ENCODE peak calls at places on chromosome 12, in six cellular contexts. E, L, W, T, S and Z are unnamed samples.
A peak's percentile ranks its signal among the peaks of the same experiment; 100 is the strongest.

GRCh38 chr12:12784911-12785814 is at the start of gene APOLD1:
- DNase-seq in E (peak; percentile 33), L (no peak), W (no peak), T (no peak), S (no peak), Z (no peak)

GRCh38 chr12:128609861-128610260 is 213.9 kb downstream of the SLC15A4 start:
- DNase-seq in E (no peak), L (no peak), W (no peak), T (no peak), S (peak; percentile 50), Z (no peak)

GRCh38 chr12:53059434-53060063 is 9.7 kb downstream of the TNS2 start:
- DNase-seq in E (no peak), L (no peak), W (no peak), T (peak; percentile 21), S (no peak), Z (no peak)

GRCh38 chr12:89618113-89618862 is 90.3 kb downstream of the ATP2B1 start:
- DNase-seq in E (no peak), L (no peak), W (no peak), T (no peak), S (no peak), Z (no peak)

GRCh38 chr12:124693356-124693755 is 125.9 kb upstream of the NCOR2 start:
- DNase-seq in E (no peak), L (no peak), W (no peak), T (no peak), S (no peak), Z (no peak)

GRCh38 chr12:48001426-48002178 is 2.7 kb downstream of the COL2A1 start:
- DNase-seq in E (no peak), L (peak; percentile 69), W (no peak), T (peak; percentile 55), S (peak; percentile 83), Z (no peak)

GRCh38 chr12:28388879-28389278 is 198.6 kb downstream of the CCDC91 start:
- DNase-seq in E (no peak), L (no peak), W (no peak), T (no peak), S (no peak), Z (no peak)

GRCh38 chr12:3606101-3606500 is 115.1 kb downstream of the PRMT8 start:
- DNase-seq in E (no peak), L (no peak), W (no peak), T (no peak), S (no peak), Z (no peak)

GRCh38 chr12:76032043-76032981 is 736 bp upstream of the PHLDA1 start:
- DNase-seq in E (peak; percentile 44), L (no peak), W (no peak), T (no peak), S (peak; percentile 45), Z (no peak)

DNA sequence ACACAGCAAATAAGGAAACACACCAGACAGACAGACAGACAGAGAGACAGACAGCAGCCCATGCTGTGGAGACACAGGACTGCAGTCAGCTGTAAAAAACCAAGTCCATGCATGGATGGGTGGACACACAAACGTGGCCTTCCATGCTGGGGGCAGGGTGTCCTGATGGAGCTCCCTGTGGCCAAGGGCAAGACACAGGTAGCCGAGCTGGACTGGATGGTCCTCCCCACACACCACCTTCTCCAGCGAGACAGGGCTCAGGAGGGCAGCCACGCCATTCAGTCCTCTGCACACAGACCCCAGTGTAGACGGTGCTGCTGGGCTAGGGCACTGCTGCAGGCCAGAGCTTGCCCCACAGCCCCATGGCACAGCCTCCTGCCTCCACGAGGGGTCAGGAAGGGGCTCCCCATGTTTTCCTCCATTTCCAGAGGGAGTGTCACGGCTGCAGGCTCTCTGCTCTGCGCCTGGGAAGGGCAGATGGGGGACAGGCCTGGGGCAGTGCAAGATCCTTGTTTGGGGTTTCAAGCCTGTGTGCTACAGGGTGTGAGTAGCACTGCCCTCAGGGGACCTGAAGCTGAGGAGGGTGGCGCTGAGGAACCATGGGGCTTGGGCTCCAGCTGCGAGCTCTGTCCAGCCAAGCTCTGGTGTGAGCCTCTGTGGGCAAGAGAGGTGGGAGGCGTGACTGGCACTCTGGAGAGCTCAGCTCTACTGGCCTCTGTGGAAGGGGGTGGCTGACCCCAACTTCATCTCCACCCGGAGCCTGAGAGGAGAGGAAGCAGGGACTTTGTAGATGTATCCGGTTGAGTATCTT is 67.9 kb downstream of the GALNT9 start:
- DNase-seq in E (no peak), L (no peak), W (no peak), T (no peak), S (no peak), Z (no peak)
- H3K27me3 ChIP-seq in E (no peaks in the 10 kb centered on the region), L (no peaks in the 10 kb centered on the region), W (no peaks in the 10 kb centered on the region), T (peaks cover 49% of the 10 kb centered on the region), S (no peaks in the 10 kb centered on the region), Z (no peaks in the 10 kb centered on the region)

GRCh38 chr12:132363661-132364347 is 34.4 kb upstream of the GALNT9 start:
- DNase-seq in E (no peak), L (no peak), W (no peak), T (no peak), S (no peak), Z (no peak)
- H3K9me3 ChIP-seq in E (no peaks in the 10 kb centered on the region), L (peaks cover 19% of the 10 kb centered on the region), W (no peaks in the 10 kb centered on the region), T (no peaks in the 10 kb centered on the region), S (no peaks in the 10 kb centered on the region), Z (no peaks in the 10 kb centered on the region)

DNA sequence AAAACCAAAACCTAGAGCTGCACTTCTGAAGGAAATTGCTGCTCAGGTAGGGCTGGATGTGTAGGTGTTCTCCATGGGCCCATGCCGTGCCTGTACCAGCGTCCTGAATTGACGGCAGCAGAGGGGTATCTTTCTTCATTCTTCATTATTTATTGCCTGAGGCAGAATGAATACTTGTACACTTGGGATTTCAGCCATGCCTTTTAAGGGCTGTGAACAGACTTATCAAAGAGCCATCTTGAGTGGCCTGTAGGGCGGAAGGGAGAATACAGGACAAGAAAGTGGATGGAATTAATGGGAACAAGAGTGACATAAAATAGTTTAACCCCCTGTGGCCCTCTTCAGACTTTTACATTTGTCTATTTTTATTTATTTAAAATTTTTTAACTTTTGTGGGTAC is 61.4 kb downstream of the RASSF3 start:
- DNase-seq in E (no peak), L (no peak), W (no peak), T (no peak), S (no peak), Z (no peak)
- H3K4me3 ChIP-seq in E (no peak overlapping the region), L (no peak overlapping the region), W (peak overlapping the region; percentile 26), T (no peak overlapping the region), S (no peak overlapping the region), Z (no peak overlapping the region)

GRCh38 chr12:119594399-119594730 is 791 bp downstream of the TMEM233 start:
- DNase-seq in E (no peak), L (no peak), W (no peak), T (peak; percentile 28), S (peak; percentile 3), Z (no peak)
- H3K27me3 ChIP-seq in E (no peaks in the 10 kb centered on the region), L (peaks cover 30% of the 10 kb centered on the region), W (no peaks in the 10 kb centered on the region), T (no peaks in the 10 kb centered on the region), S (peaks cover 94% of the 10 kb centered on the region), Z (peaks cover 6% of the 10 kb centered on the region)

GRCh38 chr12:34107781-34108404 is 85.6 kb downstream of the ALG10 start:
- DNase-seq in E (no peak), L (no peak), W (no peak), T (no peak), S (no peak), Z (no peak)
- H3K9me3 ChIP-seq in E (no peaks in the 10 kb centered on the region), L (peaks cover 47% of the 10 kb centered on the region), W (no peaks in the 10 kb centered on the region), T (no peaks in the 10 kb centered on the region), S (no peaks in the 10 kb centered on the region), Z (no peaks in the 10 kb centered on the region)

GRCh38 chr12:55933799-55934174 is 2.8 kb downstream of the DGKA start:
- DNase-seq in E (no peak), L (no peak), W (no peak), T (no peak), S (no peak), Z (no peak)
- H3K4me3 ChIP-seq in E (no peak overlapping the region), L (no peak overlapping the region), W (no peak overlapping the region), T (no peak overlapping the region), S (no peak overlapping the region), Z (peak overlapping the region; percentile 81)

DNA sequence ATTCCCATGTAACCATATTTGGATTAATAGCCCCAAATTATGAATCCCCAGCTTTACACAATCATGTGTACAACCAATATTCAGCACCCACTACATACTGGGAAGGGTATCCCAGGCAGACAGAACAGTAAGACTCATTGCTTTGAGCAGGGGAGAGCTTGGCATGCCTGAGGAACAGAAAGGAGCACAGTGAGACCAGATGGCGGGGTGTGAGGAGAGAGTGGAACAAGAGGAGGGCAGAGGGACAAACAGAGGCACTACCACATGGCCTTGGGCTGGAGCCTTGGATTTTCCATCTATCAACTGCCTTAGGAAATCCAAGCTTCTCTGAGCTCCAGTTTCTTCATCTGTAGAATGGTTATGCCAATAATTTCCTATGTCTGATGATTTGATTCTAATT is 3.8 kb downstream of the DGKA start:
- DNase-seq in E (no peak), L (no peak), W (no peak), T (no peak), S (no peak), Z (no peak)
- H3K27me3 ChIP-seq in E (no peaks in the 10 kb centered on the region), L (no peaks in the 10 kb centered on the region), W (no peaks in the 10 kb centered on the region), T (peaks cover 21% of the 10 kb centered on the region), S (peaks cover 27% of the 10 kb centered on the region), Z (no peaks in the 10 kb centered on the region)

GRCh38 chr12:133120385-133121191 is 9.5 kb downstream of the ZNF891 start:
- DNase-seq in E (no peak), L (no peak), W (no peak), T (no peak), S (no peak), Z (no peak)
- H3K9me3 ChIP-seq in E (peaks cover 41% of the 10 kb centered on the region), L (peaks cover 19% of the 10 kb centered on the region), W (peaks cover 98% of the 10 kb centered on the region), T (peaks cover 98% of the 10 kb centered on the region), S (peaks cover 21% of the 10 kb centered on the region), Z (peaks cover 100% of the 10 kb centered on the region)

GRCh38 chr12:98743362-98743953 is 98.4 kb downstream of the APAF1 start:
- DNase-seq in E (no peak), L (no peak), W (no peak), T (no peak), S (peak; percentile 48), Z (no peak)

GRCh38 chr12:98741615-98742265 is 96.7 kb downstream of the APAF1 start:
- DNase-seq in E (no peak), L (no peak), W (no peak), T (no peak), S (no peak), Z (no peak)

GRCh38 chr12:98744692-98745091 is 99.6 kb downstream of the APAF1 start:
- DNase-seq in E (no peak), L (no peak), W (no peak), T (no peak), S (no peak), Z (no peak)

GRCh38 chr12:98741229-98741614 is 96.1 kb downstream of the APAF1 start:
- DNase-seq in E (no peak), L (no peak), W (no peak), T (no peak), S (no peak), Z (no peak)

GRCh38 chr12:98745578-98746391 is 100.7 kb downstream of the APAF1 start:
- DNase-seq in E (no peak), L (peak; percentile 59), W (no peak), T (no peak), S (peak; percentile 19), Z (no peak)
- H3K4me3 ChIP-seq in E (peak overlapping the region; percentile 60), L (peak overlapping the region; percentile 26), W (peak overlapping the region; percentile 66), T (peak overlapping the region; percentile 63), S (peak overlapping the region; percentile 21), Z (peak overlapping the region; percentile 29)